ENCODE peak calls at places on chromosome 17, in four cellular contexts. Z is K562, W is GM12878, B is HepG2. U is an unnamed sample.

GRCh38 chr17:35799942-35800341 is 4.5 kb upstream of the MMP28 start:
- DNase-seq in Z (no peak), B (no peak), W (no peak), U (no peak)

GRCh38 chr17:21287703-21288449 is 3.4 kb downstream of the MAP2K3 start:
- DNase-seq in Z (no peak), W (peak; percentile 83), B (peak; percentile 97), U (no peak)

GRCh38 chr17:44310188-44310587 is 1.8 kb downstream of the RUNDC3A start:
- DNase-seq in B (no peak), Z (no peak), W (no peak), U (no peak)

GRCh38 chr17:50573866-50574571 is 13.5 kb downstream of the CACNA1G start:
- DNase-seq in Z (no peak), B (no peak), W (no peak), U (no peak)

GRCh38 chr17:61479493-61480413 is 27.5 kb downstream of the TBX4 start:
- DNase-seq in B (no peak), Z (no peak), W (no peak), U (no peak)

GRCh38 chr17:8430966-8431365 is 4.7 kb upstream of the NDEL1 start:
- DNase-seq in B (no peak), W (no peak), Z (no peak), U (no peak)

GRCh38 chr17:7956208-7956965 is 24.4 kb downstream of the CNTROB start:
- DNase-seq in B (no peak), Z (no peak), W (no peak), U (no peak)

GRCh38 chr17:70037498-70037897 is 37.5 kb upstream of the KCNJ16 start:
- DNase-seq in B (no peak), W (no peak), Z (no peak), U (no peak)

GRCh38 chr17:73710095-73710592 is 65.9 kb upstream of the SDK2 start:
- DNase-seq in B (peak; percentile 54), W (peak; percentile 5), Z (peak; percentile 79), U (peak; percentile 83)

GRCh38 chr17:48048321-48049140 is at the start of gene NFE2L1:
- DNase-seq in Z (peak; percentile 84), W (peak; percentile 59), B (peak; percentile 91), U (peak; percentile 71)

GRCh38 chr17:57366558-57367351 is 110.4 kb downstream of the MSI2 start:
- DNase-seq in W (no peak), B (peak; percentile 75), Z (peak; percentile 42), U (no peak)

GRCh38 chr17:4035081-4035680 is 70.9 kb upstream of the ATP2A3 start:
- DNase-seq in B (no peak), Z (no peak), W (no peak), U (no peak)

DNA sequence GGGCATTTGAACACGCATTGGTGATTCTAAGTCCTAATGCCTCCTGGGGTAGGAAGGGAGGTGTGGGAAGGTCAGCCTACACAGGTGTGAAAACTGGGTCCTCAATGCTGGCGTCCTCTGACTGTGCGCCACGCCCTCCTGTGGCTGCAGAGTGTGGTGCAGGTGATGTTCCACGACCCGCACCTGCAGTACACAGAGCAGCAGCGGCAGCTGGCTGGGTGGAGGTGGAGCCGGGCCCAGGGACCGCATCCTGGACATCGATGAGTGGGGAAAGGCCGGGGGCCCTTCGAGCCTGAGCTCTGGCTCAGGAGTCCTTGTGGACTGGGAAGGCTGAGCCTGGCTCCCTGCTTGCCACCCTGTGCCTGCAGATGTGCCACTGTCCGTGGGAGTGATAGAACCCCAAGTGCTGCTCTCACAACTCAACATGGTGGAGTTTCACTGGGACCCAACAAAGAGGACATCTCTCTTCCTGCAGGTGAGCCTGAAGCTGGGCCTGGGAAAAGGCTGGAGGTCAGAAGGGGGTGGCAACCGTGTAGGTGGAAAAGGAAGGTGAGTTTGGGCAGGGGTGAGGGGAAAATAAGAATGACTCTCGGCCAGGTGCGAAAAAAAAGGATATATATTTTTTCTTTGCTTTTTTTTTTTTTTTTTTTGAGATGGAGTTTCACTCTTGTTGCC is 14.0 kb upstream of the STAC2 start:
- DNase-seq in W (no peak), B (peak; percentile 55), Z (peak; percentile 78), U (peak; percentile 61)
- TF ChIP-seq FOXK2 in W (no peak), B (no peak), Z (no peak), U (no peak)

DNA sequence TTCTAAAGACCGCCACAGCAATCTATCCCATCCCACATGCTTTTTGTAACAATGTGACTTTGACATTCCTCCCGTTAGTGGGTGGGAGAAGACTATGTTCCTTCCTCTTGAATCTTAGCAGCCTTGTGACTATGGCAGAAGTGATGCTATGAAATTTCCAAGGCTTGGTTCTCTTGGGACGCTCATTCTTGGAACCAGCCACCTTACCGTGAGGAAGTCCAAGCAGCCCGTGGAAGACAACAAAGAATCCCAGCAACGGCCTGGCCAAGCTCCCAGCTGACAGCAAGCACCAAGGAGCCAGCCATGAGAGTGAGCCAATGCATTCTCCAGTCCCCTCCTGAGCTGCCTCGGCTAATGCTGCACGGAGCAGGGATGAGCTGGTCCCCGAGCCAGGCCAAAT is 62.3 kb downstream of the VPS53 start:
- DNase-seq in W (no peak), B (no peak), Z (no peak), U (no peak)
- TF ChIP-seq SP1 in W (no peak), B (no peak), Z (no peak), U (no peak)

DNA sequence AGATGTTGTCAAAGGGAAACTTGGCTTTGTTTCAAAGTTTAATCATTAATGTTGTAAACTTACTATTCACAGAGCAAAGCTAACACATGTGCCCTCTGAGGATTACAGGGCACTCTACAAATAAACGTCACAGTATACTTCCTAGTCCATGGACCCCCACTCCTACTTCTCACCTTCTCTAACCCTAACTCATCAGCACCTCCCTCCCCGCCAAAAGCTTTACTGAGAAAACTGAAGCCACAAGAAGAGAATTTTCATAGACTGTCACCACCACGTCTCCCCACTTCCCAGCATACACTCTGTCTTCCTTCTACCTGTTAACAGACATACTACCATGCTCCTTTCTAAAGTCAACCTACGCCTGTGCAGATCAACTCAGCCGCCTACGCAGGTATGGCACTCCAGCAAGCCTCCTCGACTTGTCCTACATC is 29.0 kb downstream of the HELZ start:
- DNase-seq in Z (no peak), B (peak; percentile 33), W (no peak), U (no peak)
- TF ChIP-seq FOXK2 in Z (no peak), B (no peak), W (no peak), U (no peak)

DNA sequence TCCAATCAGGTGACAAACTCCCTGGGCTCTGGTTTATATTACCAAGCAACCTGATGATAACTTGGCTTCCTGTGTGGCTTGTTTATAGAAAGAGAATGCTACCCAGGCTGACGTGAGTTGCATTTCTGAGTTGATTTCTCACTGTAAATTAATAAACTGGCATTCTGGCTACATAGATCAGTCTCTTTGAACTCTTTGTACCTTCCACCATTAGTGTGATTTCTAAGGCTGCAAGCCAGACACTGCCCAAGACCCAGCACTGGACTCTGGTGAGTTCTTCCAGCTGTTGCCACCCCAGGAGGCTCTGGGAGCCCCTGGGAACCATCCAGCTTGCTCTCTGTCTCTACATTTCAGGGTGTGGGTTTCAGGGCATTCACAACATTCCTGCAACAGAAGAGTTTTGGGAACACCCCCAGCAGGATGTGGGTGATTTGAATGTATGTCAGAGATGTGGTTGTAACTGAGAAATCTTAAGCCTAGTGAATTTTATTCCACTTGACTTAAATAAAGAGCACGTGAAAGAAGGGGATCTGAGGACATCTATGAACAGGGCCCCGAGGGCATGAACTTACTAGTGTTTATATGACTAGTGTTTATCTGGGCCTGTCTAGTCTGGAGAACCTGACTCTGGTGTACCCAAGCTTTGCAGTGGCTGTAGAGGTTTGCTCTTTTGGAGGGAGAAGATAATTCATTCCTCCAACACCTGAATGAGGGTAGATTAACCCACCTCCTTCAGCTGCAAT is 30.3 kb upstream of the LRRC37A start:
- DNase-seq in Z (no peak), B (peak; percentile 56), W (no peak), U (no peak)
- TF ChIP-seq SP1 in Z (no peak), B (no peak), W (no peak), U (no peak)

GRCh38 chr17:78780852-78781338 is 1.2 kb downstream of the CYTH1 start:
- DNase-seq in Z (no peak), B (no peak), W (no peak), U (no peak)
- TF ChIP-seq FOXK2 in Z (no peak), B (no peak), W (no peak), U (no peak)

GRCh38 chr17:75793453-75793852 is 8.8 kb downstream of the UNK start:
- DNase-seq in W (no peak), Z (no peak), B (no peak), U (no peak)

GRCh38 chr17:75795820-75796607 is 11.4 kb downstream of the UNK start:
- DNase-seq in W (no peak), Z (no peak), B (no peak), U (no peak)

GRCh38 chr17:75785770-75786538 is 1.3 kb downstream of the UNK start:
- DNase-seq in Z (no peak), B (no peak), W (no peak), U (no peak)

GRCh38 chr17:75791251-75791650 is 6.6 kb downstream of the UNK start:
- DNase-seq in Z (no peak), W (no peak), B (no peak), U (no peak)
- TF ChIP-seq SP1 in Z (no peak), W (no peak), B (no peak), U (no peak)